ENCODE peak calls at places on chromosome 16, in eight cellular contexts. F, X, R, O, V, K, Y and T are unnamed samples. For H3K9me3, the result is how much of the 10 kb centered on the place peaks cover.

GRCh38 chr16:11481987-11482386 is 104.7 kb downstream of the LITAF start:
- DNase-seq in F (no peak), K (no peak), V (no peak), O (no peak), Y (no peak), R (no peak), X (no peak), T (no peak)

GRCh38 chr16:88681084-88681680 is 5.1 kb downstream of the SNAI3 start:
- DNase-seq in R (no peak), X (peak), Y (no peak), O (peak), K (no peak), F (no peak), V (peak), T (peak)

GRCh38 chr16:68470461-68471150 is 22.3 kb upstream of the SMPD3 start:
- DNase-seq in R (no peak), F (no peak), V (no peak), K (no peak), Y (peak), O (no peak), X (peak), T (no peak)

GRCh38 chr16:29871822-29872546 is 9.0 kb upstream of the CDIPT start:
- DNase-seq in V (no peak), O (no peak), X (no peak), R (no peak), Y (no peak), F (no peak), K (no peak), T (no peak)

GRCh38 chr16:8774208-8774607 is 23.2 kb downstream of the TMEM186 start:
- DNase-seq in R (no peak), Y (no peak), V (no peak), F (no peak), O (no peak), K (no peak), X (no peak), T (no peak)

GRCh38 chr16:59410451-59410850 is 676.3 kb upstream of the GOT2 start:
- DNase-seq in F (no peak), R (no peak), O (no peak), Y (no peak), X (no peak), K (no peak), V (no peak), T (no peak)

GRCh38 chr16:78918805-78919204 is 681.7 kb downstream of the MAF start:
- DNase-seq in K (no peak), O (no peak), V (no peak), R (no peak), X (no peak), F (no peak), Y (no peak), T (no peak)

GRCh38 chr16:27486760-27487159 is 63.0 kb downstream of the GTF3C1 start:
- DNase-seq in X (no peak), R (no peak), O (no peak), K (no peak), V (no peak), F (no peak), Y (no peak), T (peak)

GRCh38 chr16:57447142-57447962 is at the start of the genes CIAPIN1 and COQ9:
- DNase-seq in V (peak), X (peak), O (peak), F (peak), Y (peak), K (peak), R (peak), T (peak)

GRCh38 chr16:2142942-2143868 is 5.2 kb upstream of the RAB26 start:
- DNase-seq in R (no peak), X (no peak), Y (no peak), F (no peak), K (no peak), V (no peak), O (peak), T (no peak)

GRCh38 chr16:23962001-23962400 is 126.2 kb downstream of the PRKCB start:
- DNase-seq in K (no peak), V (no peak), O (no peak), R (no peak), F (no peak), Y (no peak), X (no peak), T (no peak)

GRCh38 chr16:58098207-58099096 is 30.7 kb downstream of the CFAP20 start:
- DNase-seq in X (no peak), K (no peak), O (peak), V (no peak), Y (no peak), R (no peak), F (no peak), T (peak)

GRCh38 chr16:79920685-79921084 is 320.1 kb upstream of the MAF start:
- DNase-seq in F (no peak), O (no peak), Y (no peak), V (no peak), R (no peak), X (no peak), K (no peak), T (no peak)

GRCh38 chr16:10828851-10829331 is 10.3 kb upstream of the TVP23A start:
- DNase-seq in X (no peak), V (peak), O (peak), F (no peak), Y (peak), R (peak), K (peak), T (peak)

GRCh38 chr16:57251352-57251751 is 6.3 kb downstream of the ARL2BP start:
- DNase-seq in R (no peak), F (no peak), X (no peak), V (no peak), O (no peak), Y (no peak), K (no peak), T (no peak)

GRCh38 chr16:88770459-88771293 is 14.3 kb downstream of the PIEZO1 start:
- DNase-seq in O (peak), Y (peak), F (no peak), X (no peak), K (peak), R (no peak), V (peak), T (peak)

GRCh38 chr16:57534881-57535658 is 1.3 kb downstream of the CCDC102A start:
- DNase-seq in F (no peak), K (peak), V (no peak), O (no peak), X (no peak), Y (no peak), R (no peak), T (peak)

GRCh38 chr16:83441523-83441922 is 366.3 kb upstream of the HSBP1 start:
- DNase-seq in Y (no peak), V (no peak), R (no peak), O (no peak), K (no peak), X (no peak), F (no peak), T (no peak)

GRCh38 chr16:64150193-64150592 is 971.7 kb downstream of the CDH11 start:
- DNase-seq in R (no peak), F (no peak), V (no peak), Y (no peak), K (no peak), O (no peak), X (no peak), T (no peak)

GRCh38 chr16:46721885-46722284 is 26.3 kb downstream of the MYLK3 start:
- DNase-seq in Y (no peak), X (no peak), K (no peak), R (no peak), O (no peak), F (no peak), V (no peak), T (no peak)

GRCh38 chr16:27314161-27314723 is 468 bp downstream of the IL4R start:
- DNase-seq in R (peak), O (peak), Y (peak), K (peak), F (no peak), V (peak), X (no peak), T (peak)

GRCh38 chr16:77555781-77556180 is 120.9 kb upstream of the ADAMTS18 start:
- DNase-seq in O (no peak), X (no peak), V (no peak), Y (no peak), F (no peak), K (no peak), R (no peak), T (no peak)

GRCh38 chr16:4123617-4124300 is 7.5 kb upstream of the ADCY9 start:
- DNase-seq in K (no peak), Y (no peak), F (no peak), X (no peak), V (no peak), O (peak), R (no peak), T (no peak)

GRCh38 chr16:67302076-67302475 is 22.7 kb downstream of the PLEKHG4 start:
- DNase-seq in F (no peak), O (no peak), Y (no peak), X (no peak), R (no peak), K (no peak), V (no peak), T (no peak)

GRCh38 chr16:11094075-11094593 is 149.8 kb downstream of the CLEC16A start:
- DNase-seq in R (no peak), F (no peak), Y (no peak), X (peak), O (peak), K (no peak), V (peak), T (no peak)

GRCh38 chr16:82386771-82387170 is 216.7 kb upstream of the MPHOSPH6 start:
- DNase-seq in O (no peak), F (no peak), R (no peak), X (no peak), V (no peak), K (no peak), Y (no peak), T (no peak)

GRCh38 chr16:75073551-75074414 is 42.8 kb downstream of the LDHD start:
- DNase-seq in K (no peak), O (no peak), X (no peak), Y (no peak), F (no peak), R (no peak), V (no peak), T (no peak)

GRCh38 chr16:15856217-15856616 is 611 bp downstream of the MYH11 start:
- DNase-seq in F (no peak), K (no peak), O (no peak), Y (no peak), R (no peak), V (no peak), X (peak), T (no peak)

GRCh38 chr16:83715217-83715920 is 92.4 kb upstream of the HSBP1 start:
- DNase-seq in X (no peak), K (no peak), Y (no peak), V (no peak), F (no peak), R (peak), O (no peak), T (no peak)

GRCh38 chr16:81521141-81521626 is 76.6 kb downstream of the CMIP start:
- DNase-seq in V (no peak), F (no peak), K (no peak), X (peak), O (no peak), R (no peak), Y (no peak), T (no peak)

GRCh38 chr16:6684076-6684673 is 648.5 kb upstream of the RBFOX1 start:
- DNase-seq in F (peak), V (no peak), X (peak), Y (no peak), K (no peak), R (no peak), O (peak), T (no peak)

GRCh38 chr16:88977028-88977844 is at the start of gene CBFA2T3:
- DNase-seq in X (peak), Y (peak), R (no peak), K (peak), F (no peak), V (peak), O (peak), T (peak)

GRCh38 chr16:72836985-72837384 is 210.9 kb downstream of the ZFHX3 start:
- DNase-seq in X (no peak), R (no peak), O (no peak), F (no peak), V (no peak), K (no peak), Y (no peak), T (no peak)

GRCh38 chr16:48272837-48273421 is 25.6 kb upstream of the ABCC11 start:
- DNase-seq in V (no peak), R (no peak), O (no peak), K (no peak), Y (no peak), X (no peak), F (no peak), T (no peak)

GRCh38 chr16:57938936-57939871 is 31.7 kb downstream of the CNGB1 start:
- DNase-seq in R (no peak), Y (peak), V (no peak), X (no peak), O (peak), F (no peak), K (peak), T (peak)

DNA sequence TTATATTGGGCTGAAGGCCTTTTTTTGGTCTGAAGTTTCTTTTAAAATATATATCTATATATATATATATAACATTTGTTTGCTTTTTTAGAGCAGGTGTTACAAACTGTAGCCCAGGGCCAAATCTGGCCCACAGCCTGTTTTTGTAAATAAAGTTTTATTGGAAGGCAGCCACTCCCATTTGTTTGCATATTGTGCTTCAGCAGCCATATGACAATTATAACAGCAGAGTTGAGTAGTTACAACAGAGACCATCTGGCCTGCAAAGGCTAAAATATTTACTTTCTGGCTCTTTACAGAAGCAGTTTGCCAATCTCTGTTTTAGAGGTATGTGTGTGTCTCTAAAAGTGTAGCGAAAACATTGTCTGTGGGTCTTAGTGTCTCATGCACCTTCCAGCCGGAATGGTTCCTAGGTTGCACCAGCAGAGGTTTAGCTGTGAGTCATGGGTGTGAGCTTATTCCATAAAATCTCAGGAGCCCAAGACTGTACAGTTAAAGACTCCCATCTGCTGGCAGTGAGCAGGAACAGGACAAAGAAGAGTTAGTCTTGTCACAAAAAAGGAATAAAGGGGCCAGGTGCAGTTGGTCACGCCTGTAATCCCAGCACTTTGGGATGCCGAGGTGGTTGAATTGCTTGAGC is 23.8 kb downstream of the LCMT1 start:
- DNase-seq in F (no peak), O (no peak), K (no peak), X (no peak), Y (no peak), R (no peak), V (no peak), T (no peak)
- TF ChIP-seq CTCF in F (peak), O (peak), K (no peak), X (peak), Y (no peak), R (no peak), V (peak), T (peak)

GRCh38 chr16:35560637-35560984 is 2101.2 kb downstream of the TP53TG3F start:
- DNase-seq in F (no peak), Y (no peak), V (no peak), O (no peak), K (no peak), X (no peak), R (no peak), T (no peak)
- H3K9me3 ChIP-seq in F (under half), Y (under half), V (under half), O (under half), K (under half), X (under half), R (under half), T (under half)

DNA sequence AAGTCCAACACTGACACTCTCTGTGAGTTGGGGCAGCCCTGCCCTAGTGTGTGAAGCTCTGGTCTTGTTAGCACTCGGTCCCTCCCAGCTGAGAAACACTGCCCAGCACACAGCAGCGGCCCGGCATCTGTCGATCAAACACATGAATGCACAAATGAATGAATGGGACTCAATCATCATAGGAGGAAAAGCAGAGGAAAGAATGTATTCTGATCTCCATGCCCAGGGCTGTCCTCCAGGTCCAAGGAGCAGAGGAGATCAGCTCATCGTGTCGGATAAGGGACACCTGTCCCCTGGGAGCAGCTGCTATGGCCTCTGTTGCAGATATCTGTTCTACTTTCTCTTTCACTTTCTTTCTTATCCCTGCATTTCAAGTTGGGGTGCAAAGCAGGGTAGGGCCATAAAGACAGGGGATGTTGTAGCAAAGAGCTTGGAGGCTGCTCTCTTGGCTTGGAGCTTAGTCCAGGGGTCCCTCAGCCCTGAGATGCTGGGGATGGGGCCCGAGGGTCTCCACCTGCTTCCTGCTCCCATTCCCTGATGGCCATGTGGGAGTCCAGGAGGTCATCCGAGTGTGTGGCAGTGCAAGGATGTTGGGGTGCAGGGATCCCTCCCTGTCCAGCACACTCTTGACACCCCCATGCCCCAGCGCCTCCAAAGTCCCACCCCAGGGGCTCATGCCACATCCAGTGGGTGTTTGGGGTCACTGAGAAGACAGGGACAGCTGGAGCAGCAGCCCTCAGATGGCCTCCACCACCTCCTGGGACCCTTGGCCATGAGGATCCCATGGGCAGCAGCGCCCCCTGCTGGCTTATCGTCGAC is 88.2 kb downstream of the IRF8 start:
- DNase-seq in X (peak), R (no peak), Y (no peak), O (no peak), K (no peak), F (no peak), V (peak), T (peak)
- TF ChIP-seq CTCF in X (peak), R (peak), Y (peak), O (peak), K (peak), F (peak), V (peak), T (peak)

GRCh38 chr16:31916056-31916488 is 42.5 kb downstream of the ZNF267 start:
- DNase-seq in Y (no peak), V (no peak), F (no peak), X (peak), R (no peak), O (no peak), K (no peak), T (no peak)

GRCh38 chr16:31913668-31914067 is 40.1 kb downstream of the ZNF267 start:
- DNase-seq in V (no peak), X (no peak), K (no peak), F (no peak), Y (no peak), R (no peak), O (no peak), T (no peak)
- H3K9me3 ChIP-seq in V (under half), X (half or more), K (half or more), F (half or more), Y (half or more), R (half or more), O (half or more), T (half or more)

DNA sequence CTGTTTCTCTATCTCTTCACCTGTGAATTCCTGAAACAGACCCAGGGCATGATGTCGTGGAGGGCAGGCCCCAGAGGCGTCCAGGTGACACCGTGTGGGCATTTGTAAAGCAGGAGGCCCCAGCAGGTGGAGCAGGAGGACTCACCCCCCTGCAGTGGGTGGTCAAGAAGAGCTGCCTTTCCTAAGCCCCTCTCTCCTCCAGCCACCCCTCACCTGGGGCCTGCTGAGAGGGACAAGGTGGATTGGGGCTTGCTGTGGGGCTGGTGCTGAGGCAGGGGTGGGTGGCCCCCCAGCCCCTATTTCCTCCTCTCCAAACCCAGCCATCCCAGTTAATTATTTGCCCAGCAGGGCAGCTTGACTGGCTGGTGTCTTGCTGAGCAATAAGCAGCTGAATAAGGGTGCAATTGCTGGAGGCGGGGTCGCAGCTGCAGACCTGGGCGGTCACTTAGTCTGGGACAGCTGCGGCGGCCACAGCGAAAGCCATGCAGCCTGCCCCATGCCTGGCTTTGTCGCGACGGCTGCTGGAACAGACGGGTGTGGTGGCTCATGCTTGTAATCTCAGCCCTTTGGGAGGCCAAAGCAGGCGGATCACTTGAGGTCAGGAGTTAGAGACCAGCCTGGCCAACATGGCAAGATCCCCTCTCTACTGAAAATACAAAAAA is 56.4 kb downstream of the JPH3 start:
- DNase-seq in F (no peak), R (no peak), Y (no peak), V (no peak), O (no peak), X (no peak), K (no peak), T (no peak)
- TF ChIP-seq CTCF in F (no peak), R (no peak), Y (no peak), V (no peak), O (no peak), X (no peak), K (no peak), T (no peak)

GRCh38 chr16:50295541-50296132 is 29.3 kb downstream of the ADCY7 start:
- DNase-seq in K (no peak), V (peak), R (no peak), X (no peak), F (no peak), Y (peak), O (no peak), T (peak)

GRCh38 chr16:50298075-50298460 is 31.7 kb downstream of the ADCY7 start:
- DNase-seq in X (no peak), K (no peak), Y (no peak), F (no peak), R (no peak), O (no peak), V (no peak), T (peak)

GRCh38 chr16:50296807-50297206 is 30.5 kb downstream of the ADCY7 start:
- DNase-seq in F (no peak), R (no peak), K (no peak), V (peak), Y (no peak), X (no peak), O (no peak), T (peak)

GRCh38 chr16:50298591-50299507 is 32.5 kb downstream of the ADCY7 start:
- DNase-seq in K (peak), V (no peak), F (no peak), X (no peak), R (no peak), O (no peak), Y (no peak), T (peak)

GRCh38 chr16:50297301-50298074 is 31.1 kb downstream of the ADCY7 start:
- DNase-seq in K (no peak), V (peak), Y (no peak), R (no peak), F (no peak), X (no peak), O (no peak), T (peak)
- H3K9me3 ChIP-seq in K (under half), V (under half), Y (under half), R (under half), F (under half), X (under half), O (under half), T (under half)